ENCODE peak calls at places on chromosomes 6 and 20, in four cellular contexts. One of them, this sample, is unnamed.

GRCh38 chr6:14193524-14193923 is 76.0 kb downstream of the CD83 start:
- DNase-seq in H1: no peak
- DNase-seq in GM12878: no peak
- DNase-seq in HepG2: no peak
- DNase-seq in this sample: no peak

GRCh38 chr20:24993337-24994185 is 1.0 kb upstream of the APMAP start:
- DNase-seq in H1: peak; percentile 20
- DNase-seq in GM12878: no peak
- DNase-seq in HepG2: peak; percentile 57
- DNase-seq in this sample: no peak

GRCh38 chr20:49132995-49133451 is 55.1 kb downstream of the STAU1 start:
- DNase-seq in H1: no peak
- DNase-seq in GM12878: peak; percentile 28
- DNase-seq in HepG2: peak; percentile 83
- DNase-seq in this sample: peak; percentile 47

GRCh38 chr6:11416936-11417576 is 120.5 kb upstream of the TMEM170B start:
- DNase-seq in H1: no peak
- DNase-seq in GM12878: no peak
- DNase-seq in HepG2: no peak
- DNase-seq in this sample: no peak

GRCh38 chr6:81562169-81562568 is 190.3 kb downstream of the TENT5A start:
- DNase-seq in H1: no peak
- DNase-seq in GM12878: no peak
- DNase-seq in HepG2: peak; percentile 20
- DNase-seq in this sample: no peak

GRCh38 chr6:80608881-80609280 is 502.4 kb downstream of the BCKDHB start:
- DNase-seq in H1: no peak
- DNase-seq in GM12878: no peak
- DNase-seq in HepG2: no peak
- DNase-seq in this sample: no peak

GRCh38 chr6:4370066-4370465 is 234.7 kb upstream of the ECI2 start:
- DNase-seq in H1: no peak
- DNase-seq in GM12878: no peak
- DNase-seq in HepG2: no peak
- DNase-seq in this sample: no peak

GRCh38 chr20:32165836-32166545 is 41.6 kb downstream of the PLAGL2 start:
- DNase-seq in H1: no peak
- DNase-seq in GM12878: no peak
- DNase-seq in HepG2: no peak
- DNase-seq in this sample: no peak

GRCh38 chr20:16806886-16807285 is 58.7 kb downstream of the OTOR start:
- DNase-seq in H1: no peak
- DNase-seq in GM12878: no peak
- DNase-seq in HepG2: no peak
- DNase-seq in this sample: no peak

GRCh38 chr20:63530788-63531160 is 6.4 kb downstream of the PTK6 start:
- DNase-seq in H1: no peak
- DNase-seq in GM12878: no peak
- DNase-seq in HepG2: no peak
- DNase-seq in this sample: no peak

GRCh38 chr20:48236485-48237055 is 451.3 kb upstream of the SULF2 start:
- DNase-seq in H1: no peak
- DNase-seq in GM12878: no peak
- DNase-seq in HepG2: no peak
- DNase-seq in this sample: no peak

GRCh38 chr20:56200456-56200855 is 48.1 kb upstream of the MC3R start:
- DNase-seq in H1: no peak
- DNase-seq in GM12878: no peak
- DNase-seq in HepG2: peak; percentile 10
- DNase-seq in this sample: peak; percentile 52

DNA sequence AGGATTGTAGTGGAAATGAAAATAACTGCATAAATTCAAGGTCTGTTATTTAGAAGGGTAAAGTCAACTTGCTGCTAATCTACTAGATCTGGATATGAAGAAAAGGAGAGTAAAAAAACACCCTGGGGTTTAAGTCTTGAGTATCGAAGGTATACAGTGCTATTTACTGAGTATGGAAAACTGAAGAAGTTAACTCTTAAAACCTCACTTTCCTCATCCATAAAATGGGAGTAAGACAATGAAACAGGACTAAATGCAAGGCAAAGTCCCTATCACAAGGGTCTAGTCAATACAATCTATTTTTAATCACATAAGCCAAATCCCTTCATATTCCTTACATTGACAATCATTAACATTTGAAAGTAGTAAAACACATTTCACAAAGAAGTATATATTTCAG is 2.2 kb downstream of the FBXO5 start:
- DNase-seq in H1: no peak
- DNase-seq in GM12878: no peak
- DNase-seq in HepG2: no peak
- DNase-seq in this sample: no peak
- H3K4me3 ChIP-seq in H1: peak overlapping the region; percentile 97
- H3K4me3 ChIP-seq in GM12878: peak overlapping the region; percentile 72
- H3K4me3 ChIP-seq in HepG2: peak overlapping the region; percentile 74
- H3K4me3 ChIP-seq in this sample: peak overlapping the region; percentile 29

GRCh38 chr6:167078745-167079144 is 44.2 kb upstream of the CCR6 start:
- DNase-seq in H1: no peak
- DNase-seq in GM12878: no peak
- DNase-seq in HepG2: no peak
- DNase-seq in this sample: no peak
- TF ChIP-seq SUZ12 in H1: no peak
- TF ChIP-seq SUZ12 in GM12878: no peak
- TF ChIP-seq SUZ12 in HepG2: no peak
- TF ChIP-seq SUZ12 in this sample: no peak

GRCh38 chr20:52971498-52972189 is 514 bp upstream of the TSHZ2 start:
- DNase-seq in H1: no peak
- DNase-seq in GM12878: no peak
- DNase-seq in HepG2: no peak
- DNase-seq in this sample: no peak
- H3K9ac ChIP-seq in H1: no peak overlapping the region
- H3K9ac ChIP-seq in GM12878: no peak overlapping the region
- H3K9ac ChIP-seq in HepG2: no peak overlapping the region
- H3K9ac ChIP-seq in this sample: peak overlapping the region; percentile 37

GRCh38 chr20:3797592-3798404 is 1.7 kb downstream of the CDC25B start:
- DNase-seq in H1: no peak
- DNase-seq in GM12878: no peak
- DNase-seq in HepG2: peak; percentile 85
- DNase-seq in this sample: no peak
- H3K4me3 ChIP-seq in H1: no peak overlapping the region
- H3K4me3 ChIP-seq in GM12878: peak overlapping the region; percentile 77
- H3K4me3 ChIP-seq in HepG2: peak overlapping the region; percentile 76
- H3K4me3 ChIP-seq in this sample: peak overlapping the region; percentile 78

DNA sequence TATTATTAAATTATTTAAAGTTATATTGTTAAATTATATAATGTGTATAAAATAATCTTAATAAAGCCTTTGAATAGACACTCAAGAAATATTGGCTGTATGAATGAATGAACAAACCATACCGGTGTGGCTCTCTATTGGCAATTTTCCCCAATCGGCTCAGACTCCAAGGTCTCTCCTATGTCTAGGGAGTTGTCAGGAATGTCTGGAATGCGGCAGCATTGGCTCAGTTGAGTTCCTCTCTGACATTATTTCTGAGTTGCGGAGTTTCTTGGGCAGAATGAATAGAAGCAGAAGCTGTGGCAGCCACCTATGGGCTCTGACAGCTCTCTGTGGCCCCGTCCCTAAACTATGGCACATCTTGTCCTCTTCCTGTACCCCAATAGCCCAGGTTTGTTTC is 111.0 kb downstream of the SOBP start:
- DNase-seq in H1: no peak
- DNase-seq in GM12878: no peak
- DNase-seq in HepG2: peak; percentile 18
- DNase-seq in this sample: no peak
- TF ChIP-seq SUZ12 in H1: no peak
- TF ChIP-seq SUZ12 in GM12878: no peak
- TF ChIP-seq SUZ12 in HepG2: no peak
- TF ChIP-seq SUZ12 in this sample: no peak

DNA sequence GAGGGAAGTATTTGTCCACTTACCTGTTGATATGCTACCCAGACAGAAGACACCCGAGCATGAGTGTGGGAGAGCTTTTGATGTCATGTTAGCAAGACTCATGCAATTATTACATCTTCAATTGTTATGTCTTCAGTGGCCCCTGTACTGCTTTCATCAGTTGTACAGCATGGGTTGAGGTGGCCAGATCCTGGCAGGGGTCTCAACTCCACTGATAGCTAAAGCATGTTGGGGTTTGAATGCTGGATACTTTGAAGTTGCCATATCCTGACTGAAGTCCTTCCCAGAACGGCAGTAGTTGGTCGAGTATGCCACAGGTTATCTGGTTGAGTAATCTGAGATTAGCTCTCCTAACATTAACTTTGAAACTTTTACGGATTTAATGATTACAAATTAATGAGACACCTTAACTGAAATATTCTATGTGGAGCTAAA is 46.7 kb downstream of the LRRN4 start:
- DNase-seq in H1: no peak
- DNase-seq in GM12878: no peak
- DNase-seq in HepG2: peak; percentile 65
- DNase-seq in this sample: no peak
- H3K9ac ChIP-seq in H1: no peak overlapping the region
- H3K9ac ChIP-seq in GM12878: peak overlapping the region; percentile 86
- H3K9ac ChIP-seq in HepG2: peak overlapping the region; percentile 92
- H3K9ac ChIP-seq in this sample: peak overlapping the region; percentile 94